ENCODE peak calls at places on chromosomes 7 and 10, in four cellular contexts. W is vagina, O is uterus, R is gastrocnemius medialis. H is an unnamed sample.

GRCh38 chr7:70935854-70936253 is 196.1 kb upstream of the GALNT17 start:
- DNase-seq in W (no peak), O (no peak), R (no peak), H (no peak)

GRCh38 chr10:12708921-12709320 is 292.6 kb downstream of the CCDC3 start:
- DNase-seq in W (no peak), O (no peak), R (no peak), H (no peak)

GRCh38 chr7:55193245-55193644 is 171.9 kb upstream of the LANCL2 start:
- DNase-seq in W (peak; percentile 46), O (no peak), R (no peak), H (no peak)

GRCh38 chr7:121021266-121021969 is 32.9 kb downstream of the CPED1 start:
- DNase-seq in W (no peak), O (no peak), R (no peak), H (no peak)

GRCh38 chr7:107937514-107937913 is 46.5 kb downstream of the DLD start:
- DNase-seq in W (no peak), O (no peak), R (no peak), H (no peak)

GRCh38 chr7:135597181-135597925 is 39.6 kb downstream of the NUP205 start:
- DNase-seq in W (no peak), O (no peak), R (no peak), H (no peak)

GRCh38 chr10:12566161-12567115 is 217.1 kb downstream of the CAMK1D start:
- DNase-seq in W (no peak), O (peak; percentile 63), R (peak; percentile 27), H (no peak)

GRCh38 chr7:135745702-135746312 is 2.8 kb downstream of the FAM180A start:
- DNase-seq in W (no peak), O (peak; percentile 82), R (peak; percentile 65), H (no peak)

GRCh38 chr7:43944286-43944685 is 18.1 kb downstream of the UBE2D4 start:
- DNase-seq in W (no peak), O (no peak), R (no peak), H (no peak)

GRCh38 chr10:100184426-100185219 is 1.2 kb downstream of the ERLIN1 start:
- DNase-seq in W (no peak), O (no peak), R (no peak), H (peak; percentile 74)

GRCh38 chr7:95660023-95660434 is 63.7 kb upstream of the PDK4 start:
- DNase-seq in W (no peak), O (no peak), R (peak; percentile 77), H (no peak)

GRCh38 chr7:93636276-93636675 is 61.8 kb upstream of the CALCR start:
- DNase-seq in W (no peak), O (no peak), R (no peak), H (no peak)

GRCh38 chr10:133087045-133087678 is 562 bp upstream of the ADGRA1 start:
- DNase-seq in W (no peak), O (no peak), R (no peak), H (no peak)

GRCh38 chr7:70634610-70635068 is 497.3 kb upstream of the GALNT17 start:
- DNase-seq in W (no peak), O (no peak), R (no peak), H (no peak)

GRCh38 chr7:105141068-105141467 is 127.1 kb downstream of the KMT2E start:
- DNase-seq in W (no peak), O (no peak), R (no peak), H (peak; percentile 18)

GRCh38 chr7:27066148-27066547 is 29.7 kb downstream of the HOXA1 start:
- DNase-seq in W (no peak), O (no peak), R (no peak), H (no peak)

GRCh38 chr10:132500781-132501415 is 36.7 kb upstream of the INPP5A start:
- DNase-seq in W (no peak), O (no peak), R (peak; percentile 2), H (no peak)

GRCh38 chr10:5078781-5079180 is 15.4 kb upstream of the AKR1C3 start:
- DNase-seq in W (no peak), O (no peak), R (peak; percentile 25), H (peak; percentile 66)

GRCh38 chr7:20440472-20441105 is 109.9 kb downstream of the ITGB8 start:
- DNase-seq in W (no peak), O (no peak), R (no peak), H (peak; percentile 76)

GRCh38 chr7:2812119-2812487 is 32.0 kb downstream of the GNA12 start:
- DNase-seq in W (no peak), O (no peak), R (no peak), H (no peak)

GRCh38 chr10:120984221-120984620 is 133.1 kb downstream of the WDR11 start:
- DNase-seq in W (peak; percentile 49), O (no peak), R (no peak), H (no peak)

GRCh38 chr10:11176746-11177145 is 159.1 kb downstream of the CELF2 start:
- DNase-seq in W (no peak), O (no peak), R (no peak), H (no peak)

GRCh38 chr10:113283189-113283588 is 269.7 kb upstream of the HABP2 start:
- DNase-seq in W (no peak), O (no peak), R (no peak), H (no peak)

GRCh38 chr7:17966706-17967105 is 26.4 kb upstream of the SNX13 start:
- DNase-seq in W (no peak), O (no peak), R (no peak), H (no peak)

GRCh38 chr10:117757121-117757795 is 214.7 kb downstream of the EMX2 start:
- DNase-seq in W (no peak), O (no peak), R (no peak), H (no peak)

GRCh38 chr7:90661290-90662151 is 65.4 kb downstream of the CDK14 start:
- DNase-seq in W (no peak), O (no peak), R (no peak), H (no peak)

GRCh38 chr10:200405-200804 is 65.2 kb downstream of the ZMYND11 start:
- DNase-seq in W (no peak), O (no peak), R (no peak), H (no peak)

GRCh38 chr10:123536176-123536845 is 129.8 kb upstream of the GPR26 start:
- DNase-seq in W (peak; percentile 84), O (no peak), R (no peak), H (no peak)

GRCh38 chr10:132713421-132714095 is 72.4 kb downstream of the NKX6-2 start:
- DNase-seq in W (no peak), O (no peak), R (no peak), H (no peak)

GRCh38 chr10:108424656-108425055 is 1260.2 kb upstream of the SORCS1 start:
- DNase-seq in W (no peak), O (no peak), R (no peak), H (peak; percentile 4)

GRCh38 chr10:73732931-73733623 is 11.1 kb upstream of the SEC24C start:
- DNase-seq in W (no peak), O (no peak), R (no peak), H (no peak)

GRCh38 chr7:64794171-64794844 is at the start of gene ZNF138:
- DNase-seq in W (no peak), O (peak; percentile 95), R (peak; percentile 95), H (peak; percentile 96)
- TF ChIP-seq POLR2A in W (no peak), O (peak; percentile 26), R (peak; percentile 67), H (peak; percentile 78)

DNA sequence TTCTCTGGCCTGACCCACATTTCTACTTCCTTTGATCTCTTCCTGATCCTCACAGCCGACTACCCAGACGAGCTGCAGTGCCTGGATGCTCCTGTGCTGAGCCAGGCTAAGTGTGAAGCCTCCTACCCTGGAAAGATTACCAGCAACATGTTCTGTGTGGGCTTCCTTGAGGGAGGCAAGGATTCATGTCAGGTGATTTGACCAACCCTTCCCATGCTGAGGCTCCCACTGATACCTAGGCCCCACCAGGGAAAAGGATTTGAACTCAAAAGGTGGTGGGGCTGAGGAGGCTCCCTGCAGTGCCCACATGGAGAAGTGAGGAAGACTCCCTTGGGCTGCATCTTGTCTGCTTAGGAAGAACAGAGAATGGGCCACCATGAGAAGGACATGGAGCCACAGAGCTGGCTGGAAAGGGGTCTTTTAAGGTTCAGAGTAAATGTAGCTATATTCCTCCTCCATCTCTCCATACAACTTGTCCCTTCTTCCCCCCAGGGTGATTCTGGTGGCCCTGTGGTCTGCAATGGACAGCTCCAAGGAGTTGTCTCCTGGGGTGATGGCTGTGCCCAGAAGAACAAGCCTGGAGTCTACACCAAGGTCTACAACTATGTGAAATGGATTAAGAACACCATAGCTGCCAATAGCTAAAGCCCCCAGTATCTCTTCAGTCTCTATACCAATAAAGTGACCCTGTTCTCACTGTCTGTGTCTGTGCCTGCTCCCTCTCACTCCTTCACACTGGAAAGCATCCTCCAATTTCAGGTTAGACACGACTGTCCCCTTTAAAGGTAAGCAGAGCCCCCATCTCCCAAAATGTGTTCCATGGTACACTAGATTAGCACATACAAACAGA is 3.3 kb downstream of the PRSS1 start:
- DNase-seq in W (peak; percentile 70), O (no peak), R (no peak), H (no peak)
- TF ChIP-seq POLR2A in W (no peak), O (no peak), R (no peak), H (no peak)

DNA sequence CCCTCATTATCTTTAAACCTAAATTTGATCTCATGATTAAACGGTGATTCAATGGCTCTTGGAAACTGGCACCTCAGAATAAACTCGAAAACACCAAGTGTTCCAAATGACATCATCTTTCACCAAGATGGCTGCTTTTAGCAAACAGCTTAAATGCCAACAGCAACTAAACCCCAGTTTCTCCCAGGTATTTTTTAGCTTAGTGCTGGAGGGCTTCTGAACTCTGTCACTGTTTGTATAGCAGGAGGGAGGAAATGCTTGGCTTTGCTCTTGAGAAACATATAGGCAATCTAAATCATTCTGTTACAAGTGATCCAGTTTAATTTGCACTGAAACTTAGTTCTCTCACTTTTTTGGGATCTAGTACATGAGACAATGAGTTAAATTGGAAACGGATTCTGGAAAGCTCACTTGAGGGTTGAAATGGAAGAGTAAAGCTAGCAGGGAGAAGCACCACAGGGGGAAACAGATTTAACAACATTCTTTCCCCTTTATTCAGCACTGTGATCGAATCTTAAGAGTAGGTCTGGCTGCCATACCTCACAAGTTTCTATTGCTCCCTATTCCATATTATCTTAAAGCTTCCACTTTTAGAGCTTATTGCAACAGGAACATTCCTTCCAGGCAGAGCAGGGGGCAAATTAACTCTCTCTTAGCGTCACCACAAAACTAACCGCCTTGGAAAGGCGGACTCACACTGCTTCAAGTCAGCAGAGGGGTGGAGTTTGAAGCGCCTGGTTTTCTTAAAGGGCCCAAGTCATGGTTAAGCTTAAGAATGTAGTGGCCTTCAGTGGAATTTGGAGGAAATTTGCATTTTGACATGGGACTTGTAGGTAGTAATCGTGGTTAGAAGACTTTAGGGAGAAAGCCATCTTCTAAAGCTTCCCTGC is 1.8 kb upstream of the CCDC6 start:
- DNase-seq in W (no peak), O (peak; percentile 48), R (peak; percentile 61), H (peak; percentile 78)
- TF ChIP-seq POLR2A in W (no peak), O (peak; percentile 56), R (peak; percentile 73), H (peak; percentile 93)

DNA sequence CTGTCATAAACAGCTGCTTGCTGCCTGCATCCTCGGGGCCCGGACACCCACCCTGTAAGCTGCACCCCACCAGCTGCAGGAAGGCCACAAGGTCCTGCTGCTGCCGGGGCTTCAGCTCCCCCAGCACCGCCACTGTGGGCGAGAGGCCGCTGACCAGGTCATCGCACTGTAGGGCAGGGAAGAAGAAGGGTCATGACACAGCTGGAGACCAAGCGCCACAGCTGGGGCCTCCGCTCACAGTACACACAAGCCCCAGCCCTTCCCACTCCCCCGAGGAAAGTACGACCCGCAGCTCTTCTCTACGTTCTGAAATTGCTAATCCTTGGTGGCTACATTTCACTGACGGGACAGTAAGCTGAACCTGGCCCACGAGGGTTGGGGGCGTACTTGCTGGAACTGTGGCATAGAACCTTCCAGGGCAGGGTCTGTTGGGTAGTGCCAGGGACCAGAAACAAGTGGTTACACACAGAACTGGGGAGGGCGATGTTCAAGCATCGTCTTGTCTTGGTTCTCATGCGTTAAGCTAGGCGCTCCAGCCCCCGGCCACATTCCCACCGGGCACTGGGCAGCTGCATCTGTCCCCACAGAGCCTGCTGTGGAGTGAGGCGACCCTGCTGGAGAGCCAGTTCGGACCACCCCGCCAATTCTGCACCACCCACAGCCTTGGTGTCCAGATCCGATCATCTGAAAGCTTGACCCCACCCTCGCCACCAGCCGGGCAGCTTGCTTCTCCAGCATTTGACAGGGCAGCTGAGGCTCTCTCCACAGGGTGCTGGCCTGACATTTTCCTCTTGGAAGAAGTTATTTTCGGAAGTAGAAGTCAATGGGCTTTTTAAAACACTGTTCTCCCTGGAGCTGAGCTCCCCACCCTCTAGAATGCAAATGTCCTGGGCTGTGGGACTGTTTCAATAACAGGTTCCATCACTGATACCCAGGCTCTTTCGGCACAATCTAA is 50.8 kb downstream of the GSDME start:
- DNase-seq in W (peak; percentile 87), O (no peak), R (no peak), H (no peak)
- TF ChIP-seq POLR2A in W (no peak), O (no peak), R (no peak), H (no peak)

H was measured in erythroblast.